ENCODE peak calls at places on chromosome 2, in eight cellular contexts. A is activated CD4-positive, alpha-beta T cell treated with anti-CD3 and anti-CD28 coated beads for 24 hours; W is heart left ventricle; X is anterior cingulate cortex; F is AG04450; U is foreskin fibroblast; O is astrocyte of the cerebellum; P is transverse colon. N is an unnamed sample.

GRCh38 chr2:196322963-196323810 is 151.8 kb upstream of the STK17B start:
- DNase-seq in A (no peak), O (peak; percentile 49), W (no peak), P (no peak), U (no peak), X (no peak), F (no peak), N (no peak)

GRCh38 chr2:178700922-178701342 is 106.3 kb downstream of the TTN start:
- DNase-seq in F (no peak), A (no peak), X (no peak), W (no peak), P (no peak), U (no peak), O (no peak), N (peak; percentile 0)

GRCh38 chr2:218985325-218986091 is 524 bp upstream of the FEV start:
- DNase-seq in O (no peak), A (no peak), X (no peak), F (no peak), U (no peak), P (no peak), W (no peak), N (no peak)

GRCh38 chr2:166494140-166494544 is at the start of gene SCN7A:
- DNase-seq in U (peak; percentile 19), O (no peak), F (peak; percentile 67), P (peak; percentile 37), A (no peak), X (no peak), W (peak; percentile 91), N (no peak)

GRCh38 chr2:235839226-235839625 is 329.0 kb downstream of the GBX2 start:
- DNase-seq in F (no peak), X (no peak), O (no peak), P (no peak), A (no peak), U (no peak), W (no peak), N (no peak)

GRCh38 chr2:46171996-46172546 is 125.1 kb upstream of the EPAS1 start:
- DNase-seq in O (no peak), U (no peak), P (no peak), F (no peak), W (no peak), A (no peak), X (no peak), N (no peak)

GRCh38 chr2:172021955-172022354 is 22.2 kb downstream of the METAP1D start:
- DNase-seq in F (no peak), X (no peak), A (no peak), U (peak; percentile 29), P (no peak), O (no peak), W (no peak), N (peak; percentile 40)

GRCh38 chr2:100262043-100262442 is 60.3 kb downstream of the LONRF2 start:
- DNase-seq in X (no peak), W (no peak), U (no peak), O (no peak), P (no peak), A (no peak), F (no peak), N (no peak)

GRCh38 chr2:33598472-33599174 is 476 bp downstream of the FAM98A start:
- DNase-seq in X (no peak), A (peak; percentile 25), W (peak; percentile 60), O (no peak), P (peak; percentile 45), U (no peak), F (no peak), N (no peak)

GRCh38 chr2:105377871-105378270 is 21.0 kb downstream of the FHL2 start:
- DNase-seq in A (no peak), F (no peak), W (peak; percentile 26), P (no peak), O (no peak), U (no peak), X (no peak), N (no peak)

GRCh38 chr2:223019390-223019930 is 32.5 kb upstream of the KCNE4 start:
- DNase-seq in O (no peak), A (no peak), X (no peak), F (no peak), P (no peak), W (no peak), U (no peak), N (no peak)

GRCh38 chr2:240402566-240403295 is 32.7 kb upstream of the GPC1 start:
- DNase-seq in F (no peak), O (no peak), A (no peak), X (no peak), U (no peak), W (no peak), P (no peak), N (no peak)

GRCh38 chr2:98908909-98909308 is 27.1 kb downstream of the CRACDL start:
- DNase-seq in O (no peak), X (no peak), U (peak; percentile 36), P (no peak), W (no peak), F (no peak), A (no peak), N (no peak)

GRCh38 chr2:227395556-227395955 is 7.8 kb upstream of the SCYGR1 start:
- DNase-seq in F (no peak), O (no peak), U (no peak), W (no peak), X (no peak), P (no peak), A (no peak), N (no peak)

GRCh38 chr2:97722227-97722626 is 8.9 kb downstream of the ZAP70 start:
- DNase-seq in O (no peak), U (no peak), F (no peak), X (no peak), P (no peak), A (no peak), W (no peak), N (no peak)

GRCh38 chr2:43300781-43301586 is 74.6 kb upstream of the ZFP36L2 start:
- DNase-seq in O (no peak), U (no peak), W (no peak), A (no peak), F (no peak), P (peak; percentile 37), X (no peak), N (no peak)

GRCh38 chr2:11701831-11702301 is 31.9 kb upstream of the NTSR2 start:
- DNase-seq in W (peak; percentile 53), F (no peak), P (peak; percentile 27), O (no peak), A (no peak), U (no peak), X (no peak), N (no peak)

GRCh38 chr2:239151201-239152131 is 249.4 kb downstream of the HDAC4 start:
- DNase-seq in U (peak; percentile 34), A (no peak), X (no peak), O (no peak), W (peak; percentile 33), P (peak; percentile 10), F (no peak), N (peak; percentile 23)

GRCh38 chr2:85095094-85095493 is 38.1 kb upstream of the TCF7L1 start:
- DNase-seq in W (no peak), U (peak; percentile 18), X (no peak), F (no peak), A (no peak), P (no peak), O (no peak), N (no peak)

GRCh38 chr2:53970898-53971681 is at the start of gene PSME4:
- DNase-seq in X (peak; percentile 29), F (peak; percentile 66), W (peak; percentile 96), P (peak; percentile 96), O (peak; percentile 57), A (peak; percentile 93), U (peak; percentile 89), N (peak; percentile 72)

GRCh38 chr2:75194184-75194868 is 5.0 kb downstream of the TACR1 start:
- DNase-seq in F (no peak), X (no peak), P (no peak), U (no peak), A (no peak), W (no peak), O (no peak), N (no peak)

GRCh38 chr2:74495440-74495839 is 4.0 kb downstream of the LBX2 start:
- DNase-seq in X (no peak), A (no peak), O (no peak), F (no peak), W (no peak), U (no peak), P (no peak), N (no peak)

GRCh38 chr2:152126664-152127063 is 27.8 kb upstream of the CACNB4 start:
- DNase-seq in W (no peak), U (no peak), P (no peak), A (no peak), X (no peak), O (no peak), F (no peak), N (no peak)

GRCh38 chr2:108970369-108970768 is 18.7 kb downstream of the EDAR start:
- DNase-seq in W (no peak), U (no peak), P (peak; percentile 68), A (no peak), X (no peak), F (no peak), O (no peak), N (no peak)

GRCh38 chr2:187395276-187396015 is 52.6 kb downstream of the CALCRL start:
- DNase-seq in X (no peak), P (no peak), W (no peak), U (no peak), O (no peak), A (no peak), F (no peak), N (no peak)

GRCh38 chr2:149161481-149162225 is 123.2 kb downstream of the LYPD6B start:
- DNase-seq in P (no peak), X (no peak), O (no peak), F (no peak), A (no peak), U (no peak), W (no peak), N (no peak)

N was measured in GM04504.